ENCODE peak calls at places on chromosomes 12 and 14, in five cellular contexts. One of them, this sample, is unnamed.

GRCh38 chr14:42869681-42870080 is 1263.0 kb downstream of the LRFN5 start:
- DNase-seq in heart right ventricle: no peak
- DNase-seq in anterior cingulate cortex: no peak
- DNase-seq in RPMI8226: no peak
- DNase-seq in activated CD4-positive, alpha-beta T cell treated with anti-CD3 and anti-CD28 coated beads, Interleukin-2, amount 50 U/mL, for 1 hour: no peak
- DNase-seq in this sample: no peak

GRCh38 chr14:70670992-70671651 is 29.4 kb downstream of the TTC9 start:
- DNase-seq in heart right ventricle: no peak
- DNase-seq in anterior cingulate cortex: no peak
- DNase-seq in RPMI8226: no peak
- DNase-seq in activated CD4-positive, alpha-beta T cell treated with anti-CD3 and anti-CD28 coated beads, Interleukin-2, amount 50 U/mL, for 1 hour: no peak
- DNase-seq in this sample: no peak

GRCh38 chr14:45089813-45090212 is 5.9 kb downstream of the PRPF39 start:
- DNase-seq in heart right ventricle: no peak
- DNase-seq in anterior cingulate cortex: no peak
- DNase-seq in RPMI8226: no peak
- DNase-seq in activated CD4-positive, alpha-beta T cell treated with anti-CD3 and anti-CD28 coated beads, Interleukin-2, amount 50 U/mL, for 1 hour: no peak
- DNase-seq in this sample: no peak

GRCh38 chr14:93994919-93995682 is 2.0 kb upstream of the CCDC197 start:
- DNase-seq in heart right ventricle: peak
- DNase-seq in anterior cingulate cortex: peak
- DNase-seq in RPMI8226: no peak
- DNase-seq in activated CD4-positive, alpha-beta T cell treated with anti-CD3 and anti-CD28 coated beads, Interleukin-2, amount 50 U/mL, for 1 hour: no peak
- DNase-seq in this sample: no peak

GRCh38 chr12:100721193-100721592 is 73.4 kb upstream of the ANO4 start:
- DNase-seq in heart right ventricle: no peak
- DNase-seq in anterior cingulate cortex: no peak
- DNase-seq in RPMI8226: no peak
- DNase-seq in activated CD4-positive, alpha-beta T cell treated with anti-CD3 and anti-CD28 coated beads, Interleukin-2, amount 50 U/mL, for 1 hour: no peak
- DNase-seq in this sample: no peak

GRCh38 chr12:107645630-107646333 is 39.8 kb upstream of the PWP1 start:
- DNase-seq in heart right ventricle: no peak
- DNase-seq in anterior cingulate cortex: peak
- DNase-seq in RPMI8226: peak
- DNase-seq in activated CD4-positive, alpha-beta T cell treated with anti-CD3 and anti-CD28 coated beads, Interleukin-2, amount 50 U/mL, for 1 hour: no peak
- DNase-seq in this sample: no peak

GRCh38 chr12:47458273-47458672 is 247.6 kb downstream of the RPAP3 start:
- DNase-seq in heart right ventricle: no peak
- DNase-seq in anterior cingulate cortex: no peak
- DNase-seq in RPMI8226: no peak
- DNase-seq in activated CD4-positive, alpha-beta T cell treated with anti-CD3 and anti-CD28 coated beads, Interleukin-2, amount 50 U/mL, for 1 hour: no peak
- DNase-seq in this sample: no peak

GRCh38 chr12:66552753-66553152 is 126.1 kb downstream of the GRIP1 start:
- DNase-seq in heart right ventricle: no peak
- DNase-seq in anterior cingulate cortex: no peak
- DNase-seq in RPMI8226: no peak
- DNase-seq in activated CD4-positive, alpha-beta T cell treated with anti-CD3 and anti-CD28 coated beads, Interleukin-2, amount 50 U/mL, for 1 hour: no peak
- DNase-seq in this sample: no peak

GRCh38 chr12:113796852-113797534 is 169.1 kb downstream of the RBM19 start:
- DNase-seq in heart right ventricle: no peak
- DNase-seq in anterior cingulate cortex: no peak
- DNase-seq in RPMI8226: no peak
- DNase-seq in activated CD4-positive, alpha-beta T cell treated with anti-CD3 and anti-CD28 coated beads, Interleukin-2, amount 50 U/mL, for 1 hour: no peak
- DNase-seq in this sample: no peak

GRCh38 chr14:105165761-105166485 is 2.7 kb downstream of the JAG2 start:
- DNase-seq in heart right ventricle: no peak
- DNase-seq in anterior cingulate cortex: no peak
- DNase-seq in RPMI8226: peak
- DNase-seq in activated CD4-positive, alpha-beta T cell treated with anti-CD3 and anti-CD28 coated beads, Interleukin-2, amount 50 U/mL, for 1 hour: no peak
- DNase-seq in this sample: no peak

GRCh38 chr12:32780111-32780510 is 24.4 kb upstream of the YARS2 start:
- DNase-seq in heart right ventricle: no peak
- DNase-seq in anterior cingulate cortex: no peak
- DNase-seq in RPMI8226: no peak
- DNase-seq in activated CD4-positive, alpha-beta T cell treated with anti-CD3 and anti-CD28 coated beads, Interleukin-2, amount 50 U/mL, for 1 hour: no peak
- DNase-seq in this sample: no peak

GRCh38 chr12:22792198-22792597 is 167.2 kb downstream of the ETNK1 start:
- DNase-seq in heart right ventricle: no peak
- DNase-seq in anterior cingulate cortex: no peak
- DNase-seq in RPMI8226: no peak
- DNase-seq in activated CD4-positive, alpha-beta T cell treated with anti-CD3 and anti-CD28 coated beads, Interleukin-2, amount 50 U/mL, for 1 hour: no peak
- DNase-seq in this sample: no peak

GRCh38 chr12:106358410-106359241 is 1.1 kb downstream of the POLR3B start:
- DNase-seq in heart right ventricle: peak
- DNase-seq in anterior cingulate cortex: no peak
- DNase-seq in RPMI8226: no peak
- DNase-seq in activated CD4-positive, alpha-beta T cell treated with anti-CD3 and anti-CD28 coated beads, Interleukin-2, amount 50 U/mL, for 1 hour: no peak
- DNase-seq in this sample: no peak

GRCh38 chr12:92224685-92225331 is 79.2 kb upstream of the BTG1 start:
- DNase-seq in heart right ventricle: no peak
- DNase-seq in anterior cingulate cortex: no peak
- DNase-seq in RPMI8226: no peak
- DNase-seq in activated CD4-positive, alpha-beta T cell treated with anti-CD3 and anti-CD28 coated beads, Interleukin-2, amount 50 U/mL, for 1 hour: no peak
- DNase-seq in this sample: no peak

GRCh38 chr12:34290191-34290995 is 268.1 kb downstream of the ALG10 start:
- DNase-seq in heart right ventricle: no peak
- DNase-seq in anterior cingulate cortex: no peak
- DNase-seq in RPMI8226: no peak
- DNase-seq in activated CD4-positive, alpha-beta T cell treated with anti-CD3 and anti-CD28 coated beads, Interleukin-2, amount 50 U/mL, for 1 hour: no peak
- DNase-seq in this sample: no peak